ENCODE peak calls at places on chromosome 7, in five cellular contexts. C, Y, X, R and U are unnamed samples.

GRCh38 chr7:5195157-5195556 is 5.1 kb downstream of the WIPI2 start:
- DNase-seq in C (no peak), X (no peak), R (no peak), Y (no peak), U (no peak)

GRCh38 chr7:19020711-19021110 is 96.7 kb downstream of the TWIST1 start:
- DNase-seq in X (no peak), Y (peak; percentile 84), R (no peak), C (peak; percentile 89), U (no peak)

GRCh38 chr7:82677493-82677892 is 233.9 kb upstream of the CACNA2D1 start:
- DNase-seq in X (no peak), R (peak; percentile 85), C (peak; percentile 40), Y (no peak), U (peak; percentile 24)

GRCh38 chr7:98681496-98681895 is 64.4 kb downstream of the NPTX2 start:
- DNase-seq in R (no peak), Y (no peak), X (no peak), C (no peak), U (no peak)

GRCh38 chr7:95028683-95029082 is 121.3 kb downstream of the PPP1R9A start:
- DNase-seq in R (no peak), X (no peak), Y (no peak), C (no peak), U (no peak)

GRCh38 chr7:146096994-146097393 is 19.6 kb upstream of the CNTNAP2 start:
- DNase-seq in R (no peak), X (no peak), Y (no peak), C (no peak), U (no peak)

GRCh38 chr7:116691664-116692063 is 19.7 kb downstream of the MET start:
- DNase-seq in X (no peak), C (peak; percentile 52), R (no peak), Y (peak; percentile 69), U (no peak)

GRCh38 chr7:107948645-107949442 is 54.1 kb downstream of the LAMB1 start:
- DNase-seq in Y (peak; percentile 97), R (no peak), X (no peak), C (peak; percentile 89), U (no peak)

GRCh38 chr7:39567294-39567693 is 1.1 kb downstream of the YAE1 start:
- DNase-seq in R (no peak), C (peak; percentile 26), Y (no peak), X (no peak), U (no peak)

GRCh38 chr7:123608991-123609882 is 7.6 kb downstream of the ASB15 start:
- DNase-seq in X (no peak), R (no peak), Y (no peak), C (no peak), U (no peak)

GRCh38 chr7:114423218-114423496 is 8.5 kb downstream of the FOXP2 start:
- DNase-seq in C (no peak), X (no peak), Y (no peak), R (no peak), U (no peak)

GRCh38 chr7:19161671-19162070 is 16.4 kb upstream of the FERD3L start:
- DNase-seq in Y (no peak), X (no peak), R (no peak), C (no peak), U (no peak)

GRCh38 chr7:95322396-95322795 is 1.9 kb downstream of the PON1 start:
- DNase-seq in C (peak; percentile 69), Y (no peak), R (no peak), X (no peak), U (no peak)

GRCh38 chr7:27918503-27918902 is 178.5 kb downstream of the TAX1BP1 start:
- DNase-seq in C (no peak), Y (no peak), X (no peak), R (no peak), U (no peak)

GRCh38 chr7:76193881-76194280 is 7.8 kb upstream of the SRRM3 start:
- DNase-seq in R (no peak), Y (no peak), X (no peak), C (no peak), U (no peak)

GRCh38 chr7:27209933-27210440 is 10.1 kb upstream of the HOXA13 start:
- DNase-seq in Y (no peak), C (no peak), R (no peak), X (no peak), U (no peak)

GRCh38 chr7:139883814-139884213 is 54.8 kb downstream of the TBXAS1 start:
- DNase-seq in Y (peak; percentile 47), R (peak; percentile 28), X (no peak), C (no peak), U (no peak)

GRCh38 chr7:151696738-151697514 is 177.2 kb upstream of the RHEB start:
- DNase-seq in C (no peak), R (no peak), X (no peak), Y (peak; percentile 70), U (no peak)

GRCh38 chr7:85516675-85517074 is 329.8 kb upstream of the SEMA3D start:
- DNase-seq in Y (no peak), C (no peak), X (no peak), R (no peak), U (no peak)

GRCh38 chr7:158120751-158121150 is 466.9 kb downstream of the PTPRN2 start:
- DNase-seq in R (no peak), Y (no peak), X (no peak), C (no peak), U (no peak)

GRCh38 chr7:134780166-134780853 is 876 bp downstream of the CALD1 start:
- DNase-seq in C (no peak), X (no peak), Y (no peak), R (no peak), U (no peak)

GRCh38 chr7:1234049-1234691 is 1.5 kb downstream of the UNCX start:
- DNase-seq in R (no peak), X (peak; percentile 13), Y (no peak), C (no peak), U (no peak)

GRCh38 chr7:1231214-1232102 is 1.2 kb upstream of the UNCX start:
- DNase-seq in Y (no peak), C (no peak), R (no peak), X (no peak), U (no peak)

GRCh38 chr7:1233328-1234048 is 816 bp downstream of the UNCX start:
- DNase-seq in R (no peak), C (no peak), X (peak; percentile 47), Y (no peak), U (no peak)

GRCh38 chr7:1232103-1232466 is 587 bp upstream of the UNCX start:
- DNase-seq in X (no peak), C (no peak), R (no peak), Y (no peak), U (no peak)

DNA sequence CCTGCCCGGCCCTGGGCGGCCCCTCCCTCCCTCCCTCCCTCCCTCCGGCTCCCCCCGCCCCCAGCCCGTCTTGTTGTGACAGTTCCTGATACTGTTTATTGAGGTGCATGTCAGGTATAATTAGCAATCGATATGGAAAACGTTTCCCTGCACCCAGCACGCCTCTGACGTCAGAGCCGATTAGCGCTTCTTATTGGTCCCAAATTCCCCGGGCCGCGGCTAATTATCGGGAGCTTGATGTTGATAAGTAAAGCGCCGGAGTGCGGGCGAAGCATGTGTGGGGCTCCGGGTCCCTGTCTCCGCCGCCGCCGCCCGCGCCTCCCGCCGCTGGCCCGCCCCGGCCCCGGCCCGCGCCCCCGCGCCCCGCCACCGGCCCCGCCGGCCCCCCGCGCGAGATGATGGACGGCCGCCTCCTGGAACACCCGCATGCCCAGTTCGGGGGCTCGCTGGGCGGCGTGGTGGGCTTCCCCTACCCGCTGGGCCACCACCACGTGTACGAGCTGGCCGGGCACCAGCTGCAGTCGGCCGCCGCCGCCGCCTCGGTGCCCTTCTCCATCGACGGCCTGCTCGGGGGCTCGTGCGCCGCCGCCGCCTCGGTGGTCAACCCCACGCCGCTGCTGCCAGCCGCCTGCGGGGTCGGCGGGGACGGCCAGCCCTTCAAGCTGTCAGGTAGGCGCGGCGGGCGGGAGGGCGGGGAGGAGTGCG is at the start of gene UNCX:
- DNase-seq in X (peak; percentile 42), C (no peak), R (no peak), Y (no peak), U (no peak)
- H3K27me3 ChIP-seq in X (peaks cover 3% of the 10 kb centered on the region), C (peaks cover 64% of the 10 kb centered on the region), R (no peaks in the 10 kb centered on the region), Y (peaks cover 73% of the 10 kb centered on the region), U (peaks cover 48% of the 10 kb centered on the region)

DNA sequence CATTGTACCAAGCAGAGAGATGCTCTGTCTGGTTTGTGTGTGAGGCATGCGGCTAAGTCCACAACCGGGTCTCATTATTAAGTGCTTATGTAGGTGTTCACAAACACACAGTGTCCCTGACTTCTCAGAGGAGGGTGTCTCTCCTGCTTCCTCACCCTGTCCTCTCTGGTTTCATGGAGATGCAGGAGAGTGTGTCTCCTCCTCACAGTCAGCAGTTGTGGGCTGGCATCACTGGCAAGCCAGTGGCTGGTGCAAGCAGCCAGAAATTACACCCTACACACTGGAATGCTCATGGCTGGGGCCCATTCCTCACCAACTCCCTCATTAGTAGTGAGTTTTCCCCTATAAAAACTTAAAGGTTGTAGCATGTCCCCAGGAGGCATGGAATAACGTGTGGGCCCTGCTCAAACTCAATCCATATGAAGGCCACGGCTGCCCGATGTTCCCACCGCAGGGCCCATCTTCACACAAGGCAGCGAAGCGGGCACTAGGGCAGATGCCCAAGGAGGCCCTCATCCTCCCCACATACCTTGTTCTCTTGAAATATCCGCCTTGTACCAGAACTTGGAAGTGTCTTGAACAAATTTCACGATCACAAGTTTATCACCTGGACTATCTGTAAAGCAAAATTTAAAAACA is 280.1 kb downstream of the TNS3 start:
- DNase-seq in C (no peak), Y (no peak), X (no peak), R (no peak), U (no peak)
- H3K36me3 ChIP-seq in C (peaks cover 14% of the 10 kb centered on the region), Y (peaks cover 22% of the 10 kb centered on the region), X (no peaks in the 10 kb centered on the region), R (no peaks in the 10 kb centered on the region), U (no peaks in the 10 kb centered on the region)

GRCh38 chr7:44161371-44161770 is 20.2 kb upstream of the MYL7 start:
- DNase-seq in X (no peak), C (no peak), R (no peak), Y (no peak), U (no peak)
- H3K4me1 ChIP-seq in X (no peaks in the 10 kb centered on the region), C (peaks cover 11% of the 10 kb centered on the region), R (no peaks in the 10 kb centered on the region), Y (peaks cover 12% of the 10 kb centered on the region), U (no peaks in the 10 kb centered on the region)

GRCh38 chr7:115526272-115526671 is 504.3 kb downstream of the TFEC start:
- DNase-seq in Y (no peak), X (no peak), R (no peak), C (no peak), U (no peak)
- H3K27me3 ChIP-seq in Y (no peaks in the 10 kb centered on the region), X (no peaks in the 10 kb centered on the region), R (no peaks in the 10 kb centered on the region), C (no peaks in the 10 kb centered on the region), U (no peaks in the 10 kb centered on the region)

GRCh38 chr7:762891-763290 is 35.8 kb upstream of the PRKAR1B start:
- DNase-seq in Y (no peak), C (no peak), R (no peak), X (no peak), U (no peak)
- H3K36me3 ChIP-seq in Y (peaks cover 11% of the 10 kb centered on the region), C (peaks cover 17% of the 10 kb centered on the region), R (peaks cover 94% of the 10 kb centered on the region), X (no peaks in the 10 kb centered on the region), U (peaks cover 27% of the 10 kb centered on the region)

GRCh38 chr7:54996391-54996790 is 22.4 kb upstream of the EGFR start:
- DNase-seq in C (no peak), R (no peak), X (no peak), Y (no peak), U (no peak)
- H3K4me1 ChIP-seq in C (peaks cover 17% of the 10 kb centered on the region), R (no peaks in the 10 kb centered on the region), X (no peaks in the 10 kb centered on the region), Y (peaks cover 28% of the 10 kb centered on the region), U (peaks cover 19% of the 10 kb centered on the region)